ENCODE peak calls at places on chromosome 19, in four cellular contexts. One of them, this sample, is unnamed.
A peak's percentile ranks its signal among the peaks of the same experiment; 100 is the strongest.

GRCh38 chr19:55027472-55028337 is 10.4 kb downstream of the GP6 start:
- DNase-seq in ascending aorta: no peak
- DNase-seq in PC-3: peak; percentile 32
- DNase-seq in stomach: no peak
- DNase-seq in this sample: no peak

GRCh38 chr19:43316591-43317319 is 36.7 kb upstream of the CD177 start:
- DNase-seq in ascending aorta: no peak
- DNase-seq in PC-3: peak; percentile 87
- DNase-seq in stomach: peak; percentile 60
- DNase-seq in this sample: peak; percentile 2

GRCh38 chr19:6632002-6632621 is 37.8 kb downstream of the TNFSF14 start:
- DNase-seq in ascending aorta: no peak
- DNase-seq in PC-3: peak; percentile 95
- DNase-seq in stomach: peak; percentile 72
- DNase-seq in this sample: peak; percentile 53

GRCh38 chr19:10102787-10103236 is 334 bp upstream of the ANGPTL6 start:
- DNase-seq in ascending aorta: no peak
- DNase-seq in PC-3: no peak
- DNase-seq in stomach: no peak
- DNase-seq in this sample: no peak

GRCh38 chr19:44621367-44621766 is 8.0 kb downstream of the IGSF23 start:
- DNase-seq in ascending aorta: no peak
- DNase-seq in PC-3: no peak
- DNase-seq in stomach: no peak
- DNase-seq in this sample: no peak

GRCh38 chr19:771332-771785 is 20.4 kb downstream of the MISP start:
- DNase-seq in ascending aorta: no peak
- DNase-seq in PC-3: peak; percentile 50
- DNase-seq in stomach: no peak
- DNase-seq in this sample: no peak

GRCh38 chr19:12521996-12522395 is 29.3 kb downstream of the ZNF564 start:
- DNase-seq in ascending aorta: no peak
- DNase-seq in PC-3: no peak
- DNase-seq in stomach: no peak
- DNase-seq in this sample: no peak

GRCh38 chr19:4597975-4598671 is 38.6 kb upstream of the SEMA6B start:
- DNase-seq in ascending aorta: no peak
- DNase-seq in PC-3: peak; percentile 61
- DNase-seq in stomach: peak; percentile 34
- DNase-seq in this sample: no peak

GRCh38 chr19:28881616-28882015 is 331.3 kb downstream of the UQCRFS1 start:
- DNase-seq in ascending aorta: no peak
- DNase-seq in PC-3: no peak
- DNase-seq in stomach: no peak
- DNase-seq in this sample: no peak

GRCh38 chr19:6238643-6239281 is 41.0 kb downstream of the MLLT1 start:
- DNase-seq in ascending aorta: no peak
- DNase-seq in PC-3: peak; percentile 46
- DNase-seq in stomach: peak; percentile 73
- DNase-seq in this sample: no peak

GRCh38 chr19:47197141-47197540 is 33.9 kb downstream of the BBC3 start:
- DNase-seq in ascending aorta: no peak
- DNase-seq in PC-3: no peak
- DNase-seq in stomach: no peak
- DNase-seq in this sample: no peak

GRCh38 chr19:28960986-28961705 is 251.8 kb downstream of the UQCRFS1 start:
- DNase-seq in ascending aorta: no peak
- DNase-seq in PC-3: no peak
- DNase-seq in stomach: no peak
- DNase-seq in this sample: no peak

GRCh38 chr19:21693399-21693798 is 74.0 kb downstream of the ZNF100 start:
- DNase-seq in ascending aorta: no peak
- DNase-seq in PC-3: no peak
- DNase-seq in stomach: no peak
- DNase-seq in this sample: no peak

GRCh38 chr19:17219286-17219685 is 4.1 kb downstream of the USE1 start:
- DNase-seq in ascending aorta: no peak
- DNase-seq in PC-3: no peak
- DNase-seq in stomach: no peak
- DNase-seq in this sample: no peak

GRCh38 chr19:14450168-14450874 is 17.2 kb downstream of the PKN1 start:
- DNase-seq in ascending aorta: no peak
- DNase-seq in PC-3: peak; percentile 67
- DNase-seq in stomach: no peak
- DNase-seq in this sample: no peak

GRCh38 chr19:35776102-35776788 is 881 bp downstream of the ARHGAP33 start:
- DNase-seq in ascending aorta: no peak
- DNase-seq in PC-3: no peak
- DNase-seq in stomach: no peak
- DNase-seq in this sample: no peak
- H3K27ac ChIP-seq in ascending aorta: peak overlapping the region; percentile 59
- H3K27ac ChIP-seq in PC-3: no peak overlapping the region
- H3K27ac ChIP-seq in stomach: no peak overlapping the region
- H3K27ac ChIP-seq in this sample: no peak overlapping the region

GRCh38 chr19:49458567-49458903 is 5.5 kb downstream of the ALDH16A1 start:
- DNase-seq in ascending aorta: no peak
- DNase-seq in PC-3: no peak
- DNase-seq in stomach: no peak
- DNase-seq in this sample: no peak
- H3K27ac ChIP-seq in ascending aorta: no peak overlapping the region
- H3K27ac ChIP-seq in PC-3: no peak overlapping the region
- H3K27ac ChIP-seq in stomach: peak overlapping the region; percentile 61
- H3K27ac ChIP-seq in this sample: no peak overlapping the region

DNA sequence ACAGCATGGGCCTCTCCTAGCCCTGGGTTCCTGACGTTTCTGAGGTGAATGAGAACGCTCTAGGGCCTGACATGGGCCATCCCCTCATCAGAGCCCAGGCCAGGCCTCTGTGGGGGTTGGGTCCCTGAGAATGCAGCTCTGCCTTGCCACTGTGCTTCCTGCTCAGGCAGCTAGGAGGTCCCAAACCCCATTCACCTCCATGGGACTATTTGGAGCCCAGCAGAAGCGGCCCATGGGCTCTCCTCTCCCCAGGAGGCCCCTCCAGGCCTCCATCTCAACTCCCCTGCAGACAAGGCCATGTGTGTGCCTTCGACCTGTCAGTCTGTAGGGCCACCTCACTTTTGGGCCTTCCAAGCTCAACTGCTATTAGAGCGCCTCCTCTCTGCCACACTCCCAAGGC is 36.9 kb downstream of the ELL start:
- DNase-seq in ascending aorta: no peak
- DNase-seq in PC-3: no peak
- DNase-seq in stomach: no peak
- DNase-seq in this sample: no peak
- H3K27ac ChIP-seq in ascending aorta: peak overlapping the region; percentile 65
- H3K27ac ChIP-seq in PC-3: no peak overlapping the region
- H3K27ac ChIP-seq in stomach: no peak overlapping the region
- H3K27ac ChIP-seq in this sample: no peak overlapping the region

DNA sequence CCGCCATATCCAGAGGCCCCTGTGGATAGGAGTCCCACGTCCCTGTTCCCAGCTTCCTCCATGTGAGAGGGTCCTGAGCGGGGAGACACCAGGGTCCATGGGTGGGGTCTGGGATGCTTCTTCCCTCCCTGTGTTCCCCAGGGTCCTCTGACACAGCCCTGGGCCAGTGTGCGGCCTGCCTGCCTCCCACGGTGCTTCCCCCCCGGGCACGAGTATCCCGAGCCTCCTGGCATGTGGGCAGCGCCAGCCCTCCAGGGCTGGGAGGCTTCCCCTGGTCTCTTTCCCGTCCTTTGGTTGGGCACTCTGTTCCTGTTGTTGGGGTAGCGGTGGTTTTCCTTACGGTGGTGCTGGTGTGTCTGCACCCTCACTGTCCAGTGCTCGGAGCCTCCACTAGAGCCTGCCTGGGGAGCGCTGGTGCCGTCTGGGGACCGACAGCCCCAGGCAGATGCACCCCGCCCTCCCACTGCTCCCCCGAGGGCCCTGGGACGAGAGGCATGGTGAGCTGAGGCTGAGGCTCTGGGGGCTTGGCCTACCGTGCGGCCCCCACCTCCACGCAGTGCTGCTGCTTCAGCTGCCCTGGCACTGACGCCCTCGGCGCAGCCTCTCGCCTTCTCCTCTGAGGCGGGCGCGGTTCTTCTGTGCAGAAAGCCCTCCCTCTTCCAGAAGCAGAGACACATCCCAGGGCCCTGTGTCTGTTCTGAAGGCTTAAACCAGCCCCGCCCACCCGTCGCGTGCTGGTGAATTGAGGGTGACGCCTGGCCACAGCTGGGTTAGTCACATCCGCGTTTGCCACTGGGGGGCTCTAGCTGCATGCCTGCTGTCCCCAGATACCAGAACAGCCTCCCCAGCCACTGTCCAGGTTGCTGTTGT is 27.9 kb downstream of the PLEKHJ1 start:
- DNase-seq in ascending aorta: no peak
- DNase-seq in PC-3: no peak
- DNase-seq in stomach: peak; percentile 48
- DNase-seq in this sample: no peak
- H3K27ac ChIP-seq in ascending aorta: no peak overlapping the region
- H3K27ac ChIP-seq in PC-3: no peak overlapping the region
- H3K27ac ChIP-seq in stomach: no peak overlapping the region
- H3K27ac ChIP-seq in this sample: no peak overlapping the region

DNA sequence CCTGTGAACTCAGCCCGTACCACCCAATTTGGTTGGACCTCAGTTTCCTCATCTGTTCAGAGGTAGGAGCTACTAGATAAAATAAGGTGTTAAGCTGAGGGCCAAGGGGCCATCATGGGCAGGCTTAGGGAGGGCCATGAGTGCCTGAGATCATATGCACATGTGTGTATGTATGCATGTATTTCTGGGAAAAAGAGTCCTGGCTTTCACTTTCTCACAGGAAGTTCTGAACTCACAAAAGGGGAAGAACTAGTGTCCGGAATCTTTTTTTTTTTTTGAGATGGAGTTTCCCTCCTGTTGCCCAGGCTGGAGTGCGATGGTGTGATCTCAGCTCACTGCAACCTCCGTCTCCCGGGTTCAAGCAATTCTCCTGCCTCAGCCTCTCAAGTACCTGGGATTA is 18.9 kb downstream of the TGFB1 start:
- DNase-seq in ascending aorta: no peak
- DNase-seq in PC-3: no peak
- DNase-seq in stomach: no peak
- DNase-seq in this sample: no peak
- H3K27ac ChIP-seq in ascending aorta: no peak overlapping the region
- H3K27ac ChIP-seq in PC-3: no peak overlapping the region
- H3K27ac ChIP-seq in stomach: no peak overlapping the region
- H3K27ac ChIP-seq in this sample: no peak overlapping the region

GRCh38 chr19:45761714-45762113 is 7.3 kb downstream of the SIX5 start:
- DNase-seq in ascending aorta: no peak
- DNase-seq in PC-3: no peak
- DNase-seq in stomach: no peak
- DNase-seq in this sample: no peak

GRCh38 chr19:45764947-45765346 is 4.1 kb downstream of the SIX5 start:
- DNase-seq in ascending aorta: no peak
- DNase-seq in PC-3: no peak
- DNase-seq in stomach: no peak
- DNase-seq in this sample: no peak

GRCh38 chr19:45764487-45764886 is 4.6 kb downstream of the SIX5 start:
- DNase-seq in ascending aorta: no peak
- DNase-seq in PC-3: no peak
- DNase-seq in stomach: no peak
- DNase-seq in this sample: no peak

GRCh38 chr19:45763691-45764294 is 5.3 kb downstream of the SIX5 start:
- DNase-seq in ascending aorta: no peak
- DNase-seq in PC-3: no peak
- DNase-seq in stomach: no peak
- DNase-seq in this sample: no peak

GRCh38 chr19:45762870-45763631 is 6.0 kb downstream of the SIX5 start:
- DNase-seq in ascending aorta: no peak
- DNase-seq in PC-3: no peak
- DNase-seq in stomach: no peak
- DNase-seq in this sample: no peak
- H3K27ac ChIP-seq in ascending aorta: peak overlapping the region; percentile 96
- H3K27ac ChIP-seq in PC-3: no peak overlapping the region
- H3K27ac ChIP-seq in stomach: no peak overlapping the region
- H3K27ac ChIP-seq in this sample: no peak overlapping the region

GRCh38 chr19:49231804-49232203 is 74.2 kb downstream of the TRPM4 start:
- DNase-seq in ascending aorta: no peak
- DNase-seq in PC-3: no peak
- DNase-seq in stomach: no peak
- DNase-seq in this sample: no peak
- H3K27ac ChIP-seq in ascending aorta: no peak overlapping the region
- H3K27ac ChIP-seq in PC-3: no peak overlapping the region
- H3K27ac ChIP-seq in stomach: no peak overlapping the region
- H3K27ac ChIP-seq in this sample: no peak overlapping the region

DNA sequence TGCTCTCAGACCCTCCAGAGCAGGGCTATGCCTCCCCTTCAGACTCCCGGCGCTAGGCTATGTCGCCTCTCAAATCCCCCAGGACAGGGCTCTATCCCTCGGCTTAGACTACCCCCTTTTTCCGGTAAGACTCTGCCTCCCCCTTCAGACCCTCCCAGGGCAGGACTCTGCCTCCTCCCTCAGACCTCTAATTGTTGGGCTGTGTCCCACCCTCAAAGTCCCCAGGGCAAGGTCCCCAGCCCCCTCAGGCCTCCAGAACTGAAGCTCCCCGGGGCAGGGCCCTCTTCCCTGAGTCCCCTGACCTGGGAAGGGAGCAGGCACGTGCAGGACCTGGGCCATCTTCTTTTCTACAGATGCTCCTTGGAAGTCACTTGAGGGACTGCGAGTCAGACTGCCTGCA is 3.2 kb downstream of the KANK2 start:
- DNase-seq in ascending aorta: no peak
- DNase-seq in PC-3: no peak
- DNase-seq in stomach: no peak
- DNase-seq in this sample: no peak
- H3K27ac ChIP-seq in ascending aorta: peak overlapping the region; percentile 89
- H3K27ac ChIP-seq in PC-3: no peak overlapping the region
- H3K27ac ChIP-seq in stomach: peak overlapping the region; percentile 40
- H3K27ac ChIP-seq in this sample: no peak overlapping the region

DNA sequence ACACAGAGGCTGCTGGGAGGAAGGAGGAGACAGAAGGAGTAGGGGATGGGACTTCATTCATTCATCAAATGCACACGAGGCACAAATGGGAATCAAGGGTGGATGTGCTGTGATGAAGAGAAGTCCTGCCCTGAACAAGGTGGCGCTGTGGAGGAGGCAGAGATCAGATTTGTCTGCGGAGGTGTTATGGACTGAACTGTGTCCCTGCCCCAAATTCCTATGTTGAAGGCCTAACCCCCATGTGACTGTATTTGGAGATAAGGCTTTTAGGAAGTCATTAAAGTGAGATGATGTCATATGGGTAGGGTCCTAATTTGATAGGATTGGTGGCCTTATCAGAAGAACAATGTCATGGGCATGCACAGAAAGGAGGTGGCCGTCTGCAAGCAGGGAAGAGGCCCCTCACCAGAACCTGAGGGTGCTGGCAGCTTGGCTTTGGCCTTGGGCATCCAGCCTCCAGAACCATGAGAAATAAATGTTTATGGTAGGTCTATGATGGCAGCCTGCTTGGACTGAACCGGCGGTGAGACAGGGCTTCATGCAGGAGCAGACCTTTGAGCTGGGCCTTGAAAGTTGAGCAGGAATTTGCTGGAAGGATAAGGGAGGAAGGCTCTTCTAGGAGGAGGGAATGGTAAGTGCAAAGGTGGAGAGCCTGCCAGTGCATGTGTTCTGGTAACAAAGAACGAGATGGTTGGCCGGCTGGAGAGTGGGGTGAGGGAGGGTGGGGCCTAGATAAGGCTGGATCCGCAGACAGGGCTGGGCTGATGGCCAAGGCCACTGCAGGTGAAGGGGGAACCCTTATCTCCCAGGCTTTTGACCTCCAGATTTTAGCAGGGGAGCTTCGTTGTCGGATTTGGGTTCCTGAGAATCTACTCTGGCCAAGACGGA is 2.7 kb upstream of the CEBPA start:
- DNase-seq in ascending aorta: no peak
- DNase-seq in PC-3: no peak
- DNase-seq in stomach: peak; percentile 77
- DNase-seq in this sample: no peak
- H3K27ac ChIP-seq in ascending aorta: no peak overlapping the region
- H3K27ac ChIP-seq in PC-3: no peak overlapping the region
- H3K27ac ChIP-seq in stomach: peak overlapping the region; percentile 95
- H3K27ac ChIP-seq in this sample: no peak overlapping the region